ENCODE peak calls at places on chromosomes 5 and 9, in five cellular contexts. L, J, C, B and Y are unnamed samples.

GRCh38 chr5:135242021-135242480 is 157.0 kb downstream of the MACROH2A1 start:
- DNase-seq in L (no peak), J (no peak), C (no peak), B (no peak), Y (no peak)

GRCh38 chr5:61301820-61302563 is 30.1 kb upstream of the ZSWIM6 start:
- DNase-seq in B (no peak), L (no peak), C (peak; percentile 95), J (no peak), Y (no peak)

GRCh38 chr9:83060557-83060956 is 2.4 kb downstream of the RASEF start:
- DNase-seq in C (no peak), J (no peak), B (no peak), L (no peak), Y (no peak)

GRCh38 chr9:131747352-131747751 is 7.5 kb upstream of the RAPGEF1 start:
- DNase-seq in B (no peak), J (no peak), C (peak; percentile 26), L (no peak), Y (peak; percentile 14)

GRCh38 chr9:114516913-114517312 is 11.6 kb upstream of the WHRN start:
- DNase-seq in B (no peak), J (no peak), C (no peak), L (no peak), Y (no peak)

GRCh38 chr9:108838017-108838416 is 17.8 kb downstream of the ACTL7B start:
- DNase-seq in C (no peak), J (no peak), L (no peak), B (no peak), Y (no peak)

GRCh38 chr9:136562746-136563506 is 17.1 kb upstream of the NOTCH1 start:
- DNase-seq in J (no peak), B (no peak), L (no peak), C (no peak), Y (no peak)

GRCh38 chr5:30337084-30337573 is 856.4 kb upstream of the CDH6 start:
- DNase-seq in L (no peak), B (no peak), C (no peak), J (no peak), Y (no peak)

GRCh38 chr5:152487130-152487529 is 82.1 kb upstream of the NMUR2 start:
- DNase-seq in B (no peak), C (no peak), L (no peak), J (no peak), Y (no peak)

GRCh38 chr9:10242255-10242654 is 370.5 kb downstream of the PTPRD start:
- DNase-seq in L (no peak), J (no peak), C (no peak), B (no peak), Y (no peak)

GRCh38 chr9:130184983-130185382 is 12.8 kb downstream of the NCS1 start:
- DNase-seq in J (no peak), B (no peak), C (no peak), L (no peak), Y (no peak)

GRCh38 chr9:89513836-89514235 is 15.9 kb upstream of the SEMA4D start:
- DNase-seq in B (no peak), C (no peak), J (no peak), L (no peak), Y (no peak)

GRCh38 chr5:54746346-54746745 is 228.8 kb downstream of the SNX18 start:
- DNase-seq in J (no peak), B (no peak), C (no peak), L (no peak), Y (no peak)

GRCh38 chr9:117377046-117377445 is 37.8 kb downstream of the ASTN2 start:
- DNase-seq in B (no peak), J (no peak), C (no peak), L (no peak), Y (no peak)

GRCh38 chr5:170238456-170238855 is 5.7 kb downstream of the C5orf58 start:
- DNase-seq in C (no peak), L (no peak), B (no peak), J (no peak), Y (no peak)